ENCODE peak calls at places on chromosomes 2 and 18, in four cellular contexts. G, D, I and H are unnamed samples.

GRCh38 chr2:26078939-26079338 is 45.1 kb downstream of the RAB10 start:
- DNase-seq in G (no peak), I (no peak), D (no peak), H (no peak)

GRCh38 chr2:64863097-64863820 is 125.9 kb upstream of the SLC1A4 start:
- DNase-seq in G (no peak), D (no peak), I (no peak), H (no peak)

GRCh38 chr2:189581354-189582139 is 961 bp upstream of the SLC40A1 start:
- DNase-seq in D (no peak), I (no peak), G (peak; percentile 81), H (no peak)

GRCh38 chr2:163157891-163158511 is 319.4 kb upstream of the KCNH7 start:
- DNase-seq in I (no peak), D (no peak), G (no peak), H (no peak)

GRCh38 chr18:67794512-67794911 is 278.0 kb upstream of the DSEL start:
- DNase-seq in D (no peak), I (no peak), G (no peak), H (no peak)

GRCh38 chr2:8144785-8145184 is 537.1 kb upstream of the ID2 start:
- DNase-seq in D (no peak), I (no peak), G (no peak), H (no peak)

GRCh38 chr2:43068053-43068471 is 158.3 kb downstream of the ZFP36L2 start:
- DNase-seq in D (peak; percentile 74), G (no peak), I (no peak), H (no peak)

GRCh38 chr2:25567406-25567805 is 106.0 kb downstream of the DTNB start:
- DNase-seq in D (no peak), G (no peak), I (peak; percentile 67), H (peak; percentile 10)

GRCh38 chr2:74573747-74574562 is 19.4 kb downstream of the DOK1 start:
- DNase-seq in G (no peak), I (peak; percentile 59), D (no peak), H (no peak)

GRCh38 chr18:9038277-9038871 is 64.1 kb upstream of the NDUFV2 start:
- DNase-seq in D (no peak), I (no peak), G (no peak), H (no peak)

GRCh38 chr2:55357907-55358306 is 61.7 kb downstream of the CCDC88A start:
- DNase-seq in I (no peak), G (no peak), D (no peak), H (no peak)

GRCh38 chr2:62663443-62663842 is 42.1 kb upstream of the EHBP1 start:
- DNase-seq in D (no peak), I (no peak), G (no peak), H (no peak)

GRCh38 chr18:7221424-7222155 is 9.3 kb upstream of the LRRC30 start:
- DNase-seq in D (peak; percentile 59), G (peak; percentile 48), I (peak; percentile 4), H (peak; percentile 16)

GRCh38 chr2:132519566-132519965 is 103.0 kb downstream of the GPR39 start:
- DNase-seq in I (no peak), G (no peak), D (no peak), H (no peak)

GRCh38 chr2:235856151-235856819 is 311.9 kb downstream of the GBX2 start:
- DNase-seq in D (no peak), I (no peak), G (no peak), H (no peak)

GRCh38 chr2:168208652-168209051 is 38.7 kb downstream of the STK39 start:
- DNase-seq in I (no peak), D (no peak), G (no peak), H (no peak)

GRCh38 chr2:42974697-42975357 is 182.4 kb upstream of the HAAO start:
- DNase-seq in G (peak; percentile 76), D (peak; percentile 96), I (no peak), H (peak; percentile 6)

GRCh38 chr2:192544371-192544955 is 349.7 kb upstream of the TMEFF2 start:
- DNase-seq in G (no peak), I (no peak), D (no peak), H (no peak)

GRCh38 chr18:6855767-6856166 is 126.3 kb downstream of the ARHGAP28 start:
- DNase-seq in D (no peak), I (no peak), G (no peak), H (no peak)

GRCh38 chr18:8800876-8801262 is 95.5 kb downstream of the MTCL1 start:
- DNase-seq in D (no peak), G (no peak), I (no peak), H (no peak)

GRCh38 chr2:239779592-239779983 is 245.6 kb downstream of the NDUFA10 start:
- DNase-seq in D (no peak), G (no peak), I (no peak), H (no peak)

GRCh38 chr2:1556286-1556685 is 143.0 kb downstream of the TPO start:
- DNase-seq in I (no peak), G (no peak), D (no peak), H (no peak)

GRCh38 chr2:1550658-1551316 is 137.5 kb downstream of the TPO start:
- DNase-seq in G (peak; percentile 85), D (peak; percentile 91), I (no peak), H (peak; percentile 18)

GRCh38 chr2:1552611-1553010 is 139.3 kb downstream of the TPO start:
- DNase-seq in G (no peak), I (no peak), D (no peak), H (no peak)

GRCh38 chr2:1551905-1552304 is 138.6 kb downstream of the TPO start:
- DNase-seq in G (no peak), D (no peak), I (no peak), H (no peak)

DNA sequence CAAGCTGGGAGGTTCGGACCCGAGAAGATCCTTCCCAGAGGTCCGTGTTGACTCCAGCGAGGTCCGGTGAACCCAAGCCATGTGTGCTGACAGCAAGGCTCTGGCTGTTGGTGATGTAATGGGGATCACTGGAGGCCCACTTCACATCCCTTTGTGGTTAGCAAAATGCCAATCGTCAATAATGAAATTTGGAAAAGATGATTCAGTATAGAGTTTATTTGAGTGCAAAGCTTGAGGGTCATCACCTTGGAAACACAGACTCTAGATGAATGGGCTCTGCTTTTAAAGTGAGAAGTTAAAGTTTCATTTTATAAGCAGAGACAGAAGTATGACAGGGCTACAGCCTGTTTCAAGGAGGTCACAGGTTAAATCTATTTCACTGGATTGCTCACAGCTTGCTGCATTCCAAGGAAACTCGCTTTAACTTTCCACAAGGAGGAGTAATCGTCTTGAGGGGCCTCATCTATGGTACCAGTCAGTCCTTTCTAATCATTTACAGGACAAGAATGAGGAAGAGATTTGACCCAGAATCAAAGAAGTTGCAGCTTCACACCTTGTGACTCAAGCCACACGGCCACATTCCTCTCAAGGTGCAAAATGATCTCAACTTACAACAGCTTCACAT is 140.5 kb downstream of the TPO start:
- DNase-seq in D (no peak), G (no peak), I (no peak), H (peak; percentile 7)
- H3K27ac ChIP-seq in D (no peak overlapping the region), G (no peak overlapping the region), I (no peak overlapping the region), H (no peak overlapping the region)

GRCh38 chr2:230852113-230852512 is 12.6 kb upstream of the ITM2C start:
- DNase-seq in G (no peak), D (no peak), I (no peak), H (no peak)

GRCh38 chr2:230846360-230846759 is 18.4 kb upstream of the ITM2C start:
- DNase-seq in D (no peak), I (no peak), G (no peak), H (no peak)

GRCh38 chr2:230850358-230850658 is 14.4 kb upstream of the ITM2C start:
- DNase-seq in I (no peak), G (no peak), D (no peak), H (no peak)

GRCh38 chr2:230849633-230850357 is 14.9 kb upstream of the ITM2C start:
- DNase-seq in D (peak; percentile 99), I (no peak), G (peak; percentile 72), H (peak; percentile 35)

GRCh38 chr2:230847883-230848388 is 16.8 kb upstream of the ITM2C start:
- DNase-seq in I (peak; percentile 44), D (peak; percentile 99), G (peak; percentile 77), H (peak; percentile 86)
- TF ChIP-seq EZH2 in I (no peak), D (no peak), G (no peak), H (no peak)

GRCh38 chr18:73942081-73942625 is 205.5 kb downstream of the FBXO15 start:
- DNase-seq in D (no peak), G (no peak), I (no peak), H (no peak)

GRCh38 chr18:73942956-73943355 is 204.7 kb downstream of the FBXO15 start:
- DNase-seq in I (no peak), D (no peak), G (no peak), H (no peak)

GRCh38 chr18:73944715-73945114 is 202.9 kb downstream of the FBXO15 start:
- DNase-seq in I (no peak), G (no peak), D (no peak), H (no peak)

GRCh38 chr18:73945130-73945792 is 202.4 kb downstream of the FBXO15 start:
- DNase-seq in D (no peak), I (no peak), G (no peak), H (no peak)

GRCh38 chr18:73943763-73944162 is 203.9 kb downstream of the FBXO15 start:
- DNase-seq in G (no peak), D (no peak), I (no peak), H (no peak)
- TF ChIP-seq EGR1 in G (no peak), D (no peak), I (no peak), H (no peak)

GRCh38 chr2:232309592-232309991 is 69.0 kb upstream of the ALPP start:
- DNase-seq in D (no peak), G (no peak), I (no peak), H (no peak)
- H3K27ac ChIP-seq in D (no peak overlapping the region), G (no peak overlapping the region), I (no peak overlapping the region), H (no peak overlapping the region)

GRCh38 chr2:207662203-207662602 is 37.0 kb upstream of the METTL21A start:
- DNase-seq in D (no peak), I (peak; percentile 79), G (no peak), H (no peak)
- TF ChIP-seq EZH2 in D (no peak), I (no peak), G (no peak), H (no peak)

GRCh38 chr18:79736230-79736629 is 56.6 kb downstream of the CTDP1 start:
- DNase-seq in G (no peak), I (no peak), D (no peak), H (no peak)

GRCh38 chr18:79738041-79738461 is 58.4 kb downstream of the CTDP1 start:
- DNase-seq in I (no peak), G (no peak), D (no peak), H (no peak)

GRCh38 chr18:79737426-79737825 is 57.8 kb downstream of the CTDP1 start:
- DNase-seq in I (no peak), G (no peak), D (no peak), H (no peak)

GRCh38 chr18:79735071-79735980 is 55.7 kb downstream of the CTDP1 start:
- DNase-seq in D (no peak), I (no peak), G (no peak), H (no peak)

DNA sequence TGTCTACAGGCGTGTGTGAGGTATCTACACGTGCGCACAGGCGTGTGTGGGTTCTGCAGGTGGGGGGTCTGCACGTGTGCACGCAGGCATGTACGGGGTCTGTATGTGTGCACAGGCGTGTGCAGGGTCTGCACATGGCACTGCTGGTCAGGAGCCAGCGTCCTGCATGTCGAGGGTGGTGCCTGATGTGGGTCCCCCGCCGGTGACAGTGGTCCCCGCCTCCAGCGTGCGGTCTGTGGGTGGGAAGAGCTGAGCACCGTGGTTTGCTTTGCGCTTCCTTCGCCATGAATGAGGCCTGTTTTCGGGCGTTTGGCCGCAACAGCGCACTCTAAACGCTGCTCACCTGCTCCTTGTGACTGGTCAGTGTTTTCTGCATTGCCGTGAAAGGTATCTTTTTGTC is 57.2 kb downstream of the CTDP1 start:
- DNase-seq in I (no peak), D (no peak), G (no peak), H (no peak)
- TF ChIP-seq EGR1 in I (no peak), D (no peak), G (no peak), H (no peak)